ENCODE peak calls at places on chromosomes 7 and 10, in ten cellular contexts. Q is amniotic stem cell; C is NCI-H1694 treated with DMSO at 0.1 percent for 48 hours; M is pancreas; V is kidney; U is activated CD4-positive, alpha-beta T cell treated with anti-CD3 and anti-CD28 coated beads, Interleukin-2, amount 10 ng/mL, durations not matched to agents 7 days and 5 days; B is left ventricle myocardium superior; Z is GM12865; H is non-pigmented ciliary epithelial cell; J is endothelial cell. D is an unnamed sample.

GRCh38 chr7:74355091-74355490 is 65.9 kb downstream of the CLIP2 start:
- DNase-seq in U (no peak), M (peak; percentile 33), C (no peak), J (no peak), H (peak; percentile 59), V (no peak), Z (no peak), Q (peak; percentile 7), B (peak; percentile 43), D (peak; percentile 30)

GRCh38 chr7:14196555-14196954 is 207.1 kb upstream of the ETV1 start:
- DNase-seq in U (no peak), V (no peak), M (no peak), C (no peak), B (no peak), Z (no peak), J (no peak), H (no peak), Q (no peak), D (no peak)

GRCh38 chr7:143172354-143172753 is 10.9 kb upstream of the TAS2R39 start:
- DNase-seq in C (no peak), Q (no peak), M (peak; percentile 85), Z (no peak), V (peak; percentile 68), U (no peak), H (no peak), J (no peak), B (no peak), D (no peak)

GRCh38 chr7:17367502-17367901 is 69.0 kb downstream of the AHR start:
- DNase-seq in U (no peak), C (no peak), Z (no peak), B (no peak), Q (no peak), V (no peak), J (no peak), M (no peak), H (no peak), D (no peak)

GRCh38 chr7:45924283-45924682 is 3.2 kb upstream of the IGFBP3 start:
- DNase-seq in Z (no peak), B (no peak), H (peak; percentile 52), M (peak; percentile 74), U (no peak), C (no peak), V (no peak), Q (peak; percentile 51), J (no peak), D (peak; percentile 61)

GRCh38 chr7:83276250-83276649 is 113.6 kb upstream of the PCLO start:
- DNase-seq in B (no peak), U (no peak), Z (no peak), H (no peak), V (no peak), Q (no peak), C (no peak), J (no peak), M (no peak), D (no peak)

GRCh38 chr10:86648706-86649426 is 5.5 kb upstream of the OPN4 start:
- DNase-seq in U (no peak), M (no peak), C (no peak), V (no peak), Z (peak; percentile 0), H (no peak), J (no peak), Q (peak; percentile 76), B (peak; percentile 58), D (peak; percentile 54)

GRCh38 chr7:139620676-139621344 is 97.3 kb downstream of the CLEC2L start:
- DNase-seq in U (peak; percentile 67), Z (peak; percentile 56), M (no peak), B (no peak), Q (no peak), C (peak; percentile 33), J (peak; percentile 68), H (no peak), V (no peak), D (no peak)

GRCh38 chr10:48215148-48215982 is 59.1 kb downstream of the FRMPD2 start:
- DNase-seq in Z (peak; percentile 77), M (peak; percentile 32), H (peak; percentile 3), V (no peak), Q (no peak), U (peak; percentile 51), C (peak; percentile 27), J (peak; percentile 66), B (peak; percentile 44), D (no peak)

D was measured in skeletal muscle cell.